ENCODE peak calls at places on chromosome 9, in ten cellular contexts. N is myocyte; P is OCI-LY7; F is progenitor cell of endocrine pancreas; Z is NCI-H446 treated with DMSO at 0.1 percent for 48 hours; I is SW 1271; V is NCI-H187; T is epithelial cell of esophagus; R is ecto neural progenitor cell; B is activated naive CD4-positive, alpha-beta T cell treated with anti-CD3 and anti-CD28 coated beads for 36 hours. U is an unnamed sample.

GRCh38 chr9:91536211-91536691 is 112.6 kb upstream of the NFIL3 start:
- DNase-seq in P (no peak), B (no peak), V (no peak), F (no peak), I (no peak), T (peak; percentile 92), R (no peak), Z (no peak), N (no peak), U (no peak)

GRCh38 chr9:68851657-68852056 is 146.6 kb downstream of the PIP5K1B start:
- DNase-seq in B (no peak), V (no peak), P (no peak), I (no peak), N (peak; percentile 8), R (no peak), T (peak; percentile 31), F (no peak), Z (no peak), U (no peak)

GRCh38 chr9:133367221-133367620 is 8.6 kb downstream of the SURF4 start:
- DNase-seq in R (no peak), V (no peak), T (no peak), P (no peak), N (no peak), B (no peak), Z (no peak), F (no peak), I (no peak), U (no peak)

GRCh38 chr9:16118090-16118489 is 565.2 kb downstream of the CCDC171 start:
- DNase-seq in R (no peak), B (no peak), V (no peak), Z (no peak), I (no peak), P (no peak), N (no peak), F (no peak), T (no peak), U (no peak)

GRCh38 chr9:90546200-90546599 is 96.4 kb downstream of the DIRAS2 start:
- DNase-seq in P (no peak), F (no peak), Z (peak; percentile 86), V (peak; percentile 26), N (peak; percentile 87), T (peak; percentile 81), R (peak; percentile 72), B (no peak), I (peak; percentile 85), U (no peak)

GRCh38 chr9:2307480-2307879 is 292.3 kb downstream of the SMARCA2 start:
- DNase-seq in Z (no peak), I (no peak), B (no peak), P (no peak), F (no peak), T (peak; percentile 67), V (no peak), R (no peak), N (no peak), U (no peak)

GRCh38 chr9:133089271-133089671 is 27.5 kb downstream of the CEL start:
- DNase-seq in R (no peak), Z (no peak), P (peak; percentile 18), N (peak; percentile 46), V (no peak), T (no peak), F (no peak), B (no peak), I (no peak), U (peak; percentile 25)

GRCh38 chr9:79757906-79758669 is 186.3 kb downstream of the TLE4 start:
- DNase-seq in P (peak; percentile 5), V (no peak), B (no peak), Z (no peak), I (no peak), R (no peak), F (no peak), T (peak; percentile 21), N (no peak), U (no peak)

GRCh38 chr9:16519001-16519400 is 351.5 kb downstream of the BNC2 start:
- DNase-seq in P (no peak), N (no peak), F (no peak), I (no peak), Z (no peak), R (no peak), B (no peak), T (no peak), V (no peak), U (no peak)

U was measured in B cell.